ENCODE peak calls at places on chromosomes 1 and 21, in six cellular contexts. N, U, R, W, O and F are unnamed samples.
A peak's percentile ranks its signal among the peaks of the same experiment; 100 is the strongest.

GRCh38 chr1:109017134-109017533 is 24.8 kb downstream of the WDR47 start:
- ATAC-seq in U (no peak), O (no peak), W (no peak), R (no peak), N (no peak), F (no peak)

GRCh38 chr1:204463125-204464060 is 31.2 kb downstream of the PIK3C2B start:
- ATAC-seq in W (peak; percentile 31), R (no peak), O (no peak), U (no peak), N (no peak), F (no peak)

GRCh38 chr1:183048087-183049085 is 25.2 kb downstream of the LAMC1 start:
- ATAC-seq in R (peak; percentile 34), N (no peak), O (no peak), W (no peak), U (no peak), F (no peak)

GRCh38 chr1:36856126-36856525 is 178.2 kb downstream of the GRIK3 start:
- ATAC-seq in N (no peak), U (no peak), O (no peak), R (no peak), W (no peak), F (no peak)

GRCh38 chr1:219402925-219403324 is 210.0 kb downstream of the ZC3H11B start:
- ATAC-seq in O (no peak), R (no peak), U (no peak), N (no peak), W (no peak), F (no peak)

GRCh38 chr1:230696722-230697432 is 17.0 kb downstream of the AGT start:
- ATAC-seq in R (no peak), U (no peak), O (peak; percentile 43), N (no peak), W (peak; percentile 30), F (no peak)

GRCh38 chr1:100581096-100581705 is 43.3 kb downstream of the GPR88 start:
- ATAC-seq in R (peak; percentile 67), O (no peak), N (no peak), W (no peak), U (peak; percentile 91), F (no peak)

GRCh38 chr1:206859082-206859491 is 6.3 kb upstream of the IL20 start:
- ATAC-seq in N (peak; percentile 66), W (no peak), O (peak; percentile 14), U (no peak), R (no peak), F (peak; percentile 80)

GRCh38 chr1:167263784-167264464 is 43.2 kb downstream of the POU2F1 start:
- ATAC-seq in O (no peak), W (peak; percentile 40), R (peak; percentile 67), N (peak; percentile 68), U (peak; percentile 69), F (peak; percentile 46)

GRCh38 chr1:176183618-176184017 is 23.5 kb downstream of the COP1 start:
- ATAC-seq in W (no peak), U (peak; percentile 40), N (no peak), R (peak; percentile 34), O (no peak), F (no peak)

GRCh38 chr1:12282142-12282541 is 52.3 kb downstream of the VPS13D start:
- ATAC-seq in U (no peak), W (no peak), N (no peak), R (no peak), O (no peak), F (no peak)

GRCh38 chr1:225903623-225904022 is 14.7 kb upstream of the LEFTY1 start:
- ATAC-seq in O (no peak), N (no peak), W (no peak), R (no peak), U (no peak), F (no peak)

GRCh38 chr1:99969260-99969728 is 502 bp upstream of the SLC35A3 start:
- ATAC-seq in N (no peak), U (no peak), O (peak; percentile 6), W (peak; percentile 4), R (peak; percentile 20), F (no peak)

GRCh38 chr21:36909423-36909822 is 57.0 kb downstream of the HLCS start:
- ATAC-seq in W (no peak), N (no peak), U (no peak), R (no peak), O (no peak), F (peak; percentile 4)

GRCh38 chr1:193009501-193009900 is 49.7 kb downstream of the UCHL5 start:
- ATAC-seq in N (no peak), R (no peak), O (no peak), W (no peak), U (no peak), F (no peak)

GRCh38 chr1:22745675-22746585 is 35.3 kb downstream of the EPHB2 start:
- ATAC-seq in R (no peak), U (no peak), N (peak; percentile 40), O (no peak), W (no peak), F (no peak)

GRCh38 chr21:36796070-36796469 is 97.2 kb downstream of the SIM2 start:
- ATAC-seq in W (no peak), R (no peak), O (no peak), U (no peak), N (no peak), F (no peak)

GRCh38 chr1:6464915-6465314 is 1.1 kb downstream of the TNFRSF25 start:
- ATAC-seq in R (no peak), O (no peak), N (no peak), W (no peak), U (no peak), F (no peak)

GRCh38 chr1:23902611-23903278 is 10.4 kb downstream of the CNR2 start:
- ATAC-seq in R (no peak), O (no peak), U (no peak), W (peak; percentile 49), N (peak; percentile 68), F (peak; percentile 38)

GRCh38 chr1:14826172-14826636 is 227.7 kb downstream of the KAZN start:
- ATAC-seq in R (no peak), N (peak; percentile 53), W (no peak), U (no peak), O (peak; percentile 43), F (no peak)

GRCh38 chr1:106055900-106056299 is 1000.6 kb upstream of the PRMT6 start:
- ATAC-seq in O (peak; percentile 52), U (no peak), W (no peak), R (no peak), N (no peak), F (no peak)

GRCh38 chr1:151135433-151136385 is 10.7 kb downstream of the SEMA6C start:
- ATAC-seq in R (no peak), N (no peak), W (no peak), U (no peak), O (no peak), F (no peak)

GRCh38 chr1:211677659-211678058 is 2.2 kb upstream of the NEK2 start:
- ATAC-seq in O (no peak), U (no peak), R (no peak), N (no peak), W (no peak), F (no peak)

GRCh38 chr1:223628233-223628632 is 37.3 kb downstream of the CAPN8 start:
- ATAC-seq in O (peak; percentile 68), W (peak; percentile 83), U (peak; percentile 75), N (peak; percentile 83), R (peak; percentile 74), F (peak; percentile 48)

GRCh38 chr1:1332031-1332755 is 1.1 kb downstream of the TAS1R3 start:
- ATAC-seq in W (no peak), U (no peak), N (no peak), O (no peak), R (no peak), F (peak; percentile 48)

GRCh38 chr1:71222668-71223067 is 141.8 kb upstream of the ZRANB2 start:
- ATAC-seq in U (no peak), W (no peak), N (no peak), O (no peak), R (no peak), F (no peak)

GRCh38 chr1:36253463-36253862 is 29.2 kb downstream of the THRAP3 start:
- ATAC-seq in R (no peak), W (no peak), O (peak; percentile 51), U (no peak), N (no peak), F (no peak)

GRCh38 chr1:26288311-26288941 is 8.5 kb downstream of the SH3BGRL3 start:
- ATAC-seq in U (peak; percentile 53), O (no peak), R (peak; percentile 50), N (peak; percentile 4), W (no peak), F (peak; percentile 11)

GRCh38 chr21:39444406-39445145 is 1.0 kb downstream of the LCA5L start:
- ATAC-seq in R (no peak), U (no peak), W (peak; percentile 11), O (peak; percentile 17), N (peak; percentile 7), F (no peak)

GRCh38 chr1:154478639-154479038 is 23.4 kb upstream of the TDRD10 start:
- ATAC-seq in R (no peak), N (peak; percentile 38), U (no peak), O (no peak), W (no peak), F (no peak)